ENCODE peak calls at places on chromosomes 1 and 21, in five cellular contexts. Y, T, I, U and Z are unnamed samples.

GRCh38 chr1:107966550-107966949 is 1.6 kb upstream of the VAV3 start:
- DNase-seq in Y (no peak), I (no peak), U (no peak), T (no peak), Z (no peak)

GRCh38 chr21:34707876-34708325 is 39.1 kb downstream of the CLIC6 start:
- DNase-seq in T (no peak), I (no peak), U (peak; percentile 60), Y (no peak), Z (no peak)

GRCh38 chr1:241957692-241958494 is at the start of gene BECN2:
- DNase-seq in U (no peak), Y (no peak), I (no peak), T (no peak), Z (peak; percentile 77)

GRCh38 chr21:46180079-46180722 is 4.1 kb downstream of the SPATC1L start:
- DNase-seq in Y (no peak), I (no peak), T (no peak), U (no peak), Z (no peak)

GRCh38 chr1:46961066-46961758 is 19.9 kb upstream of the CYP4A11 start:
- DNase-seq in I (no peak), T (no peak), U (no peak), Y (no peak), Z (no peak)

GRCh38 chr1:221532071-221532755 is 209.7 kb downstream of the DUSP10 start:
- DNase-seq in U (no peak), I (no peak), Y (no peak), T (no peak), Z (no peak)

GRCh38 chr1:246583448-246584185 is 17.4 kb downstream of the CNST start:
- DNase-seq in Y (no peak), I (no peak), T (no peak), U (no peak), Z (no peak)

GRCh38 chr1:241323510-241323909 is 33.5 kb downstream of the RGS7 start:
- DNase-seq in T (no peak), Y (no peak), I (no peak), U (no peak), Z (no peak)

GRCh38 chr1:113881661-113882060 is 5.7 kb downstream of the BCL2L15 start:
- DNase-seq in Y (no peak), I (no peak), U (no peak), T (no peak), Z (no peak)

GRCh38 chr1:11875094-11875493 is 16.3 kb upstream of the NPPB start:
- DNase-seq in Y (no peak), U (no peak), I (no peak), T (no peak), Z (no peak)

GRCh38 chr1:53258216-53258615 is 19.9 kb upstream of the MAGOH start:
- DNase-seq in I (no peak), T (no peak), Y (no peak), U (no peak), Z (no peak)

GRCh38 chr1:22056043-22056442 is 3.5 kb downstream of the CDC42 start:
- DNase-seq in Y (no peak), U (no peak), I (no peak), T (no peak), Z (no peak)

GRCh38 chr21:26732442-26733221 is 112.6 kb downstream of the ADAMTS1 start:
- DNase-seq in T (no peak), U (no peak), Y (no peak), I (no peak), Z (peak; percentile 56)

GRCh38 chr1:178310685-178311105 is 186.1 kb downstream of the CLEC20A start:
- DNase-seq in Y (no peak), T (peak; percentile 64), I (no peak), U (no peak), Z (peak; percentile 37)

GRCh38 chr1:10928654-10929053 is 83.8 kb upstream of the TARDBP start:
- DNase-seq in U (no peak), Y (no peak), I (no peak), T (no peak), Z (no peak)

GRCh38 chr1:45507195-45507594 is 7.1 kb downstream of the MMACHC start:
- DNase-seq in Y (no peak), U (no peak), T (no peak), I (no peak), Z (no peak)

GRCh38 chr1:119587328-119587727 is 60.7 kb downstream of the ZNF697 start:
- DNase-seq in T (no peak), U (no peak), Y (no peak), I (no peak), Z (no peak)

GRCh38 chr1:201282931-201283829 is at the start of gene PKP1:
- DNase-seq in Y (peak; percentile 58), I (peak; percentile 77), U (no peak), T (no peak), Z (peak; percentile 50)

GRCh38 chr1:211579434-211580302 is 707 bp upstream of the SLC30A1 start:
- DNase-seq in I (peak; percentile 98), T (no peak), Y (peak; percentile 91), U (no peak), Z (no peak)

GRCh38 chr1:90359994-90360393 is 357.1 kb downstream of the BARHL2 start:
- DNase-seq in U (no peak), Y (no peak), T (no peak), I (no peak), Z (no peak)

GRCh38 chr1:113538225-113538624 is 147.9 kb downstream of the MAGI3 start:
- DNase-seq in T (no peak), U (no peak), I (no peak), Y (no peak), Z (no peak)

GRCh38 chr1:204578867-204579664 is 62.9 kb downstream of the MDM4 start:
- DNase-seq in Y (peak; percentile 71), T (no peak), U (peak; percentile 62), I (peak; percentile 81), Z (no peak)

GRCh38 chr1:31007462-31007991 is 58.0 kb downstream of the PUM1 start:
- DNase-seq in Y (no peak), I (no peak), U (no peak), T (no peak), Z (no peak)

GRCh38 chr1:60848583-60849188 is 233.7 kb upstream of the NFIA start:
- DNase-seq in U (no peak), Y (no peak), I (no peak), T (peak; percentile 54), Z (no peak)

DNA sequence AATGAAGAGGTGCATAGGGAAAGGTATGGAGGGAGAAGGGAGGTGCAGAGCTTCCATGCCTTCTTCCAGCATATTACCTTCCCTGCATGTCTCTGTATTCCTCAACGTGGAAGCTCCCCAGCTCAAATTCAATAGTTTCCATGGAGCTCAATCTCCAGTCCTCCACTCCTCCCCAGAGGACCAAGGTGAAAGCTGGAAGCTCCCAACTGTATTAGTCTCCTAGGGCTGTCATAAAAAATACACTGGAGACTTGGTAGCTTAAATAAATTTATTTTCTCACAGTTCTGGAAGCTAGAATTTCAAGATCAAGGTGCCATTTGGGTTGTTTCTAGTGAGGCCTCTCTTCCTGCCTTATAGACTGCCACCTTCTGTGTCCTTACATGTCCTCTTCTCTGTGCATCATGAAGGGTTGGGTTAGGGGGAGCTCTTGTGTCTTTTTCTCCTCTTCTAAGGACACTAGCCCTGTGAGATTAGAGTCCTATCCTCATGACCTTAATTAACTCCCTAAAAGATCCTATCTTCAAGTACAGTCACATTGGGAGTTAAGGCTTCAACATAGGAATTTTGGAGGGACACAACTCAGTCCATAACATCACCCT is 21.9 kb upstream of the RABGGTB start:
- DNase-seq in U (no peak), T (no peak), I (no peak), Y (no peak), Z (no peak)
- TF ChIP-seq POLR2AphosphoS5 in U (no peak), T (no peak), I (no peak), Y (no peak), Z (no peak)

GRCh38 chr1:32818804-32819541 is 1.5 kb downstream of the S100PBP start:
- DNase-seq in T (no peak), Y (no peak), I (no peak), U (peak; percentile 49), Z (no peak)

GRCh38 chr1:32817159-32817814 is at the start of the genes S100PBP and YARS1:
- DNase-seq in I (peak; percentile 100), T (peak; percentile 95), U (peak; percentile 91), Y (peak; percentile 99), Z (peak; percentile 100)

GRCh38 chr1:32816676-32817158 is 441 bp downstream of the YARS1 start:
- DNase-seq in I (no peak), Y (peak; percentile 66), T (no peak), U (no peak), Z (no peak)

GRCh38 chr1:32813941-32814739 is 3.0 kb downstream of the YARS1 start:
- DNase-seq in U (no peak), I (no peak), Y (no peak), T (peak; percentile 64), Z (peak; percentile 45)

GRCh38 chr1:32817815-32818786 is 648 bp downstream of the S100PBP start:
- DNase-seq in Y (peak; percentile 90), T (peak; percentile 32), U (peak; percentile 25), I (no peak), Z (peak; percentile 78)
- TF ChIP-seq POLR2A in Y (peak; percentile 35), T (peak; percentile 61), U (peak; percentile 49), I (no peak), Z (no peak)

DNA sequence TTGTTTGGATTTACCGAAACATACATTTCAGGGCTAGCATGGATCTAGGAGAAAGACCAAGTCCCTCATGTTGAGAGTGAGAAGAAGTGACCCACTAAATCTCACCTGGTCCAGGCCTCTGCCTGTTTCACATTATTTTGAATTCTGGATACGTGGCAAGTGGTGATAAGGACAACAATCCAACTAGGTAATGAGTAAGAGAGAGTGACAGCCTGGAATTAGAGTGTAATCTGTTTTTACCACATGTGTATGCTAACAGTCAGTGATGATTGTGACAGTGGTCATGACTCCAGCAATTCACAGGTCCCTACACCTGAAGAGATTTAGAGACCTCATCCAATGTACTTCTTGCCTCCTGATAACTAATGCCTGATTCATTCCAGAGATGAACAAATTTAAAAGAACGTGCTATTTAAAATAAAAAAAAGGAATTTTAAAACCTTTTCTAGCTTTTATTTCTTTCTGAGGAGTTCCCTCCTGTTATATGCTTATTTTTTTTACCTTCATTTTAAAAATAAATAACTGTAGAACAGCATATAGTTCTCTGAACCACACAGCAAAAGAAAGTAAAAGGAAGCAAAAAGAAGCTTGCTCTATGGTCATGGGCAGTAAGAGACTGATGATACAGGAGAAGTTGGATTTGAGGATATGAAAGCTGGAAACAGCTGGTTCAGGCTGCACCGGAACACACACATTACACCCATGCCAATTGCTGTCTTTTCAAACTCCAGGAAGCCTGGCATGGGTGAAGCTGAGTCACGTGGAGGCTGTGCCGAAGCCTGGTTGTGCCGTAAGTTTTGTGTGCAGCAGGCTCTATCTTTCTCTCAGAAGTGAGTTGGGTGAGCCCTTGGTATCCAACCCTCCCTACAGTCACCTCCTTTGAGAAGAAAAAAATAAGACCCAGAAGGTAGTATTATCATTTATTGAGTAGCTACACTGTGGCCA is 14.7 kb downstream of the C1orf116 start:
- DNase-seq in U (no peak), Y (no peak), T (no peak), I (no peak), Z (no peak)
- TF ChIP-seq POLR2AphosphoS5 in U (no peak), Y (no peak), T (no peak), I (no peak), Z (peak; percentile 40)

GRCh38 chr1:103523346-103523745 is 2.2 kb upstream of the RNPC3 start:
- DNase-seq in U (no peak), Y (no peak), T (no peak), I (no peak), Z (no peak)

GRCh38 chr1:103527331-103527730 is 1.8 kb downstream of the RNPC3 start:
- DNase-seq in Y (no peak), T (no peak), U (no peak), I (no peak), Z (no peak)

GRCh38 chr1:103529746-103530145 is 4.2 kb downstream of the RNPC3 start:
- DNase-seq in I (peak; percentile 60), T (no peak), Y (no peak), U (no peak), Z (no peak)

GRCh38 chr1:103525114-103525606 is 339 bp upstream of the RNPC3 start:
- DNase-seq in T (no peak), Y (no peak), U (peak; percentile 5), I (peak; percentile 72), Z (no peak)

GRCh38 chr1:103525607-103526507 is at the start of gene RNPC3:
- DNase-seq in I (peak; percentile 94), T (peak; percentile 79), Y (peak; percentile 94), U (peak; percentile 31), Z (peak; percentile 94)
- TF ChIP-seq POLR2A in I (peak; percentile 11), T (no peak), Y (no peak), U (peak; percentile 63), Z (no peak)